ENCODE peak calls at places on chromosomes 1 and 21, in nine cellular contexts. One of them, this sample, is unnamed.

GRCh38 chr1:3495776-3496745 is 41.6 kb downstream of the ARHGEF16 start:
- DNase-seq in cardiac fibroblast: no peak
- DNase-seq in fibroblast of pulmonary artery: no peak
- DNase-seq in spleen: no peak
- DNase-seq in DND-41: no peak
- DNase-seq in AG10803: no peak
- DNase-seq in left ventricle myocardium inferior: no peak
- DNase-seq in breast epithelium: no peak
- DNase-seq in AG04450: no peak
- DNase-seq in this sample: no peak

GRCh38 chr21:32474179-32475059 is 61.9 kb downstream of the EVA1C start:
- DNase-seq in cardiac fibroblast: no peak
- DNase-seq in fibroblast of pulmonary artery: no peak
- DNase-seq in spleen: peak; percentile 15
- DNase-seq in DND-41: no peak
- DNase-seq in AG10803: no peak
- DNase-seq in left ventricle myocardium inferior: no peak
- DNase-seq in breast epithelium: no peak
- DNase-seq in AG04450: no peak
- DNase-seq in this sample: no peak

GRCh38 chr1:241972703-241973375 is 15.3 kb downstream of the BECN2 start:
- DNase-seq in cardiac fibroblast: peak; percentile 9
- DNase-seq in fibroblast of pulmonary artery: peak; percentile 3
- DNase-seq in spleen: no peak
- DNase-seq in DND-41: no peak
- DNase-seq in AG10803: peak; percentile 42
- DNase-seq in left ventricle myocardium inferior: no peak
- DNase-seq in breast epithelium: no peak
- DNase-seq in AG04450: no peak
- DNase-seq in this sample: no peak

GRCh38 chr1:187476671-187477070 is 647.9 kb downstream of the PLA2G4A start:
- DNase-seq in cardiac fibroblast: peak; percentile 13
- DNase-seq in fibroblast of pulmonary artery: peak; percentile 42
- DNase-seq in spleen: no peak
- DNase-seq in DND-41: no peak
- DNase-seq in AG10803: no peak
- DNase-seq in left ventricle myocardium inferior: no peak
- DNase-seq in breast epithelium: no peak
- DNase-seq in AG04450: no peak
- DNase-seq in this sample: peak; percentile 1

GRCh38 chr1:66725885-66726665 is 26.2 kb upstream of the DYNLT5 start:
- DNase-seq in cardiac fibroblast: peak; percentile 90
- DNase-seq in fibroblast of pulmonary artery: peak; percentile 87
- DNase-seq in spleen: peak; percentile 59
- DNase-seq in DND-41: peak; percentile 60
- DNase-seq in AG10803: peak; percentile 82
- DNase-seq in left ventricle myocardium inferior: peak; percentile 14
- DNase-seq in breast epithelium: no peak
- DNase-seq in AG04450: peak; percentile 41
- DNase-seq in this sample: peak; percentile 73

GRCh38 chr1:29712801-29713200 is 476.5 kb downstream of the PTPRU start:
- DNase-seq in cardiac fibroblast: no peak
- DNase-seq in fibroblast of pulmonary artery: no peak
- DNase-seq in spleen: no peak
- DNase-seq in DND-41: no peak
- DNase-seq in AG10803: no peak
- DNase-seq in left ventricle myocardium inferior: no peak
- DNase-seq in breast epithelium: no peak
- DNase-seq in AG04450: no peak
- DNase-seq in this sample: no peak

GRCh38 chr1:233277637-233278413 is 17.7 kb downstream of the PCNX2 start:
- DNase-seq in cardiac fibroblast: no peak
- DNase-seq in fibroblast of pulmonary artery: no peak
- DNase-seq in spleen: no peak
- DNase-seq in DND-41: no peak
- DNase-seq in AG10803: no peak
- DNase-seq in left ventricle myocardium inferior: no peak
- DNase-seq in breast epithelium: no peak
- DNase-seq in AG04450: no peak
- DNase-seq in this sample: no peak

GRCh38 chr1:236908669-236909068 is 95.6 kb downstream of the MT1HL1 start:
- DNase-seq in cardiac fibroblast: no peak
- DNase-seq in fibroblast of pulmonary artery: no peak
- DNase-seq in spleen: no peak
- DNase-seq in DND-41: no peak
- DNase-seq in AG10803: no peak
- DNase-seq in left ventricle myocardium inferior: no peak
- DNase-seq in breast epithelium: no peak
- DNase-seq in AG04450: no peak
- DNase-seq in this sample: no peak

GRCh38 chr1:10647414-10648170 is 148.9 kb downstream of the CASZ1 start:
- DNase-seq in cardiac fibroblast: no peak
- DNase-seq in fibroblast of pulmonary artery: no peak
- DNase-seq in spleen: no peak
- DNase-seq in DND-41: no peak
- DNase-seq in AG10803: no peak
- DNase-seq in left ventricle myocardium inferior: no peak
- DNase-seq in breast epithelium: no peak
- DNase-seq in AG04450: no peak
- DNase-seq in this sample: no peak

GRCh38 chr1:207849016-207849415 is 61.9 kb downstream of the CD34 start:
- DNase-seq in cardiac fibroblast: no peak
- DNase-seq in fibroblast of pulmonary artery: no peak
- DNase-seq in spleen: no peak
- DNase-seq in DND-41: no peak
- DNase-seq in AG10803: no peak
- DNase-seq in left ventricle myocardium inferior: no peak
- DNase-seq in breast epithelium: no peak
- DNase-seq in AG04450: no peak
- DNase-seq in this sample: no peak

GRCh38 chr1:231817813-231818212 is 191.2 kb downstream of the DISC1 start:
- DNase-seq in cardiac fibroblast: peak; percentile 22
- DNase-seq in fibroblast of pulmonary artery: no peak
- DNase-seq in spleen: no peak
- DNase-seq in DND-41: no peak
- DNase-seq in AG10803: peak; percentile 35
- DNase-seq in left ventricle myocardium inferior: no peak
- DNase-seq in breast epithelium: no peak
- DNase-seq in AG04450: no peak
- DNase-seq in this sample: no peak

GRCh38 chr1:1069711-1070676 is 4.1 kb downstream of the RNF223 start:
- DNase-seq in cardiac fibroblast: no peak
- DNase-seq in fibroblast of pulmonary artery: no peak
- DNase-seq in spleen: peak; percentile 89
- DNase-seq in DND-41: no peak
- DNase-seq in AG10803: no peak
- DNase-seq in left ventricle myocardium inferior: no peak
- DNase-seq in breast epithelium: no peak
- DNase-seq in AG04450: no peak
- DNase-seq in this sample: peak; percentile 72

GRCh38 chr1:85581802-85582686 is 1.5 kb downstream of the CCN1 start:
- DNase-seq in cardiac fibroblast: peak; percentile 82
- DNase-seq in fibroblast of pulmonary artery: peak; percentile 88
- DNase-seq in spleen: no peak
- DNase-seq in DND-41: no peak
- DNase-seq in AG10803: peak; percentile 78
- DNase-seq in left ventricle myocardium inferior: peak; percentile 22
- DNase-seq in breast epithelium: peak; percentile 70
- DNase-seq in AG04450: peak; percentile 50
- DNase-seq in this sample: no peak

GRCh38 chr1:85581138-85581801 is 709 bp downstream of the CCN1 start:
- DNase-seq in cardiac fibroblast: peak; percentile 77
- DNase-seq in fibroblast of pulmonary artery: peak; percentile 89
- DNase-seq in spleen: peak; percentile 85
- DNase-seq in DND-41: no peak
- DNase-seq in AG10803: peak; percentile 67
- DNase-seq in left ventricle myocardium inferior: peak; percentile 72
- DNase-seq in breast epithelium: peak; percentile 86
- DNase-seq in AG04450: peak; percentile 52
- DNase-seq in this sample: no peak

GRCh38 chr1:85583355-85584263 is 3.0 kb downstream of the CCN1 start:
- DNase-seq in cardiac fibroblast: no peak
- DNase-seq in fibroblast of pulmonary artery: peak; percentile 77
- DNase-seq in spleen: no peak
- DNase-seq in DND-41: no peak
- DNase-seq in AG10803: no peak
- DNase-seq in left ventricle myocardium inferior: no peak
- DNase-seq in breast epithelium: no peak
- DNase-seq in AG04450: no peak
- DNase-seq in this sample: no peak

GRCh38 chr1:85584264-85584781 is 3.8 kb downstream of the CCN1 start:
- DNase-seq in cardiac fibroblast: peak; percentile 97
- DNase-seq in fibroblast of pulmonary artery: peak; percentile 95
- DNase-seq in spleen: no peak
- DNase-seq in DND-41: no peak
- DNase-seq in AG10803: peak; percentile 97
- DNase-seq in left ventricle myocardium inferior: no peak
- DNase-seq in breast epithelium: no peak
- DNase-seq in AG04450: peak; percentile 86
- DNase-seq in this sample: no peak

DNA sequence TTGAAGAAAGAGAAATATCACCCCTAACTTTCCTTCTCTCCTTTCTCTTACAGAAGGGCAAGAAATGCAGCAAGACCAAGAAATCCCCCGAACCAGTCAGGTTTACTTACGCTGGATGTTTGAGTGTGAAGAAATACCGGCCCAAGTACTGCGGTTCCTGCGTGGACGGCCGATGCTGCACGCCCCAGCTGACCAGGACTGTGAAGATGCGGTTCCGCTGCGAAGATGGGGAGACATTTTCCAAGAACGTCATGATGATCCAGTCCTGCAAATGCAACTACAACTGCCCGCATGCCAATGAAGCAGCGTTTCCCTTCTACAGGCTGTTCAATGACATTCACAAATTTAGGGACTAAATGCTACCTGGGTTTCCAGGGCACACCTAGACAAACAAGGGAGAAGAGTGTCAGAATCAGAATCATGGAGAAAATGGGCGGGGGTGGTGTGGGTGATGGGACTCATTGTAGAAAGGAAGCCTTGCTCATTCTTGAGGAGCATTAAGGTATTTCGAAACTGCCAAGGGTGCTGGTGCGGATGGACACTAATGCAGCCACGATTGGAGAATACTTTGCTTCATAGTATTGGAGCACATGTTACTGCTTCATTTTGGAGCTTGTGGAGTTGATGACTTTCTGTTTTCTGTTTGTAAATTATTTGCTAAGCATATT is 2.3 kb downstream of the CCN1 start:
- DNase-seq in cardiac fibroblast: peak; percentile 76
- DNase-seq in fibroblast of pulmonary artery: peak; percentile 75
- DNase-seq in spleen: no peak
- DNase-seq in DND-41: no peak
- DNase-seq in AG10803: peak; percentile 65
- DNase-seq in left ventricle myocardium inferior: no peak
- DNase-seq in breast epithelium: no peak
- DNase-seq in AG04450: no peak
- DNase-seq in this sample: no peak
- H3K4me3 ChIP-seq in cardiac fibroblast: peak overlapping the region; percentile 75
- H3K4me3 ChIP-seq in fibroblast of pulmonary artery: peak overlapping the region; percentile 94
- H3K4me3 ChIP-seq in spleen: no peak overlapping the region
- H3K4me3 ChIP-seq in DND-41: no peak overlapping the region
- H3K4me3 ChIP-seq in AG10803: peak overlapping the region; percentile 96
- H3K4me3 ChIP-seq in left ventricle myocardium inferior: peak overlapping the region; percentile 84
- H3K4me3 ChIP-seq in breast epithelium: peak overlapping the region; percentile 68
- H3K4me3 ChIP-seq in AG04450: peak overlapping the region; percentile 93
- H3K4me3 ChIP-seq in this sample: no peak overlapping the region

GRCh38 chr1:9576903-9577302 is 11.8 kb upstream of the TMEM201 start:
- DNase-seq in cardiac fibroblast: no peak
- DNase-seq in fibroblast of pulmonary artery: no peak
- DNase-seq in spleen: no peak
- DNase-seq in DND-41: no peak
- DNase-seq in AG10803: no peak
- DNase-seq in left ventricle myocardium inferior: no peak
- DNase-seq in breast epithelium: no peak
- DNase-seq in AG04450: no peak
- DNase-seq in this sample: no peak
- TF ChIP-seq CTCF in cardiac fibroblast: no peak
- TF ChIP-seq CTCF in fibroblast of pulmonary artery: no peak
- TF ChIP-seq CTCF in spleen: no peak
- TF ChIP-seq CTCF in DND-41: peak; percentile 26
- TF ChIP-seq CTCF in AG10803: no peak
- TF ChIP-seq CTCF in left ventricle myocardium inferior: no peak
- TF ChIP-seq CTCF in breast epithelium: no peak
- TF ChIP-seq CTCF in AG04450: no peak
- TF ChIP-seq CTCF in this sample: peak; percentile 44

DNA sequence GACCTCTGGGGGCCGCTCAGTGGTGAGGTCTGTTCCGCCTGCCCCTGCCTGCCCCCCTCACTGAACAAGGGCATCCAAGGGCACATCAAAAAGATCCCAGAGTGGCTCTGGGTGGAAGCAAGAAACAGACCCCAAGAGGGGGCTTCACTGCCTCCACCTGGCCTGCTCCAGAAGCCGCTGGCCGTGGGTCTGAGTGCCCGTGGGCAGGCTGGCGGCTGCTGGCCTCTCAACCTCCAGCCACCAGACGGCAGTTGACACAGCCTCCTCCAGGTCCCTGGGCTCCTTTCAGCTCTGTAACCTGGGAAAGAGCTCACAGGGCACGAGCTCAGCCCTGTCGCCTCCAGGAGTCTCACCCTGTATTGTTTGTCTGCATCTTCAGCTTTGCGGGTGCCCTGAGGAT is 56.3 kb downstream of the SLX9 start:
- DNase-seq in cardiac fibroblast: no peak
- DNase-seq in fibroblast of pulmonary artery: no peak
- DNase-seq in spleen: no peak
- DNase-seq in DND-41: no peak
- DNase-seq in AG10803: no peak
- DNase-seq in left ventricle myocardium inferior: no peak
- DNase-seq in breast epithelium: no peak
- DNase-seq in AG04450: no peak
- DNase-seq in this sample: no peak
- H3K4me3 ChIP-seq in cardiac fibroblast: no peak overlapping the region
- H3K4me3 ChIP-seq in fibroblast of pulmonary artery: no peak overlapping the region
- H3K4me3 ChIP-seq in spleen: no peak overlapping the region
- H3K4me3 ChIP-seq in DND-41: no peak overlapping the region
- H3K4me3 ChIP-seq in AG10803: no peak overlapping the region
- H3K4me3 ChIP-seq in left ventricle myocardium inferior: no peak overlapping the region
- H3K4me3 ChIP-seq in breast epithelium: no peak overlapping the region
- H3K4me3 ChIP-seq in AG04450: no peak overlapping the region
- H3K4me3 ChIP-seq in this sample: no peak overlapping the region

DNA sequence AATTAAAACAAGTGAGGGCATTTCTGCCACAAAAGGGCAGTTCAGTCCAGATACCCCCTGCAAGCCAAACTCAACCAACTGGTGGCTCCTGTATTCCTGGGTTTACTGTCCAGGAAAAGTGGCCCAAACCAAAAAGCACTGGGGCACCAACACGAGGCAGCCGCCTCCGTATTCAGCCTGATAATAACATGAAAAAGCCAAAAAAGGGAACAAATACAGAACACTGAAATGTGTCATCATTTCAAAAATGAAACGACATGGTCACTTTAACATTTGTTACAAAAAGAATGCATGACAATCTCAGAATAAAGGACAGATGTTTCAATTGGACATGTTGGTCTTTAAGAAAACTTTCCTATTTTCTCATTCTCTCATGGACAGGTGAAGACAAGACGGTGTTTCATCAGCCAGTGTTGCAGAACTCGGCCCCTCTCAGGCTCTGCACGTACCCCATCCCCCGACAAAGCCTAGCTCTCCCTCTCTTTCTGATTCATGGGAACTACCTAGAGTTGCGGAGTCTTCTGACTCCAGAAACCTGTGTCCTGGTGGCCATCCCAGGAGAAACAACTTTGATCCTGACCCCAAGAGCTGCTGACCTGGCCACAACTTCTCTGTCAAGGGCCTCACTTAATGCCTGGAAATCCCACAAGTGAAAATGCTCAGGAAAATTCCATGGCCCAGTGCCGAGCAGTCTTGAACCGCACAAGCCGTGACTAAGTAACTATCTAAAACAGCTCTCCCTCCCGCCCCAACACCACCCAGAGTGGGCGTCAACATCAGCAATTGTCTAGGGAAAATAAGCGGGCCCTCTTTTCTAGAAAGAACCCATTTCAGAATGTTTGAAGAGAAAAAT is 27.1 kb downstream of the ZBTB17 start:
- DNase-seq in cardiac fibroblast: peak; percentile 97
- DNase-seq in fibroblast of pulmonary artery: peak; percentile 97
- DNase-seq in spleen: no peak
- DNase-seq in DND-41: no peak
- DNase-seq in AG10803: peak; percentile 98
- DNase-seq in left ventricle myocardium inferior: peak; percentile 64
- DNase-seq in breast epithelium: no peak
- DNase-seq in AG04450: peak; percentile 74
- DNase-seq in this sample: no peak
- TF ChIP-seq CTCF in cardiac fibroblast: no peak
- TF ChIP-seq CTCF in fibroblast of pulmonary artery: no peak
- TF ChIP-seq CTCF in spleen: no peak
- TF ChIP-seq CTCF in DND-41: no peak
- TF ChIP-seq CTCF in AG10803: peak; percentile 40
- TF ChIP-seq CTCF in left ventricle myocardium inferior: no peak
- TF ChIP-seq CTCF in breast epithelium: no peak
- TF ChIP-seq CTCF in AG04450: no peak
- TF ChIP-seq CTCF in this sample: no peak

This sample was measured in OCI-LY7.